ENCODE peak calls at places on chromosomes 2 and 18, in seven cellular contexts. G is PC-9; V is stimulated activated CD4-positive, alpha-beta T cell treated with anti-CD3 and anti-CD28 coated beads, Interleukin-1b, Interleukin-23, amount 100 ng/mL, for 1 hour; J is omental fat pad; P is fibroblast of the conjunctiva; S is mammary epithelial cell; I is posterior cingulate gyrus. W is an unnamed sample.

GRCh38 chr2:222074674-222075073 is 224.1 kb downstream of the PAX3 start:
- DNase-seq in S (no peak), J (no peak), G (no peak), I (no peak), V (no peak), P (no peak), W (no peak)

GRCh38 chr2:109410021-109410815 is 203.5 kb downstream of the SEPTIN10 start:
- DNase-seq in V (no peak), I (no peak), J (no peak), P (peak), S (no peak), G (no peak), W (no peak)

GRCh38 chr2:102050854-102051391 is 59.2 kb downstream of the IL1R2 start:
- DNase-seq in S (no peak), P (peak), I (peak), V (no peak), J (no peak), G (no peak), W (no peak)

GRCh38 chr2:157725856-157726255 is 97.2 kb upstream of the ACVR1C start:
- DNase-seq in P (no peak), S (no peak), V (no peak), J (no peak), I (no peak), G (no peak), W (no peak)

GRCh38 chr18:61394983-61395382 is 61.8 kb downstream of the CDH20 start:
- DNase-seq in I (no peak), S (no peak), V (no peak), G (no peak), J (no peak), P (no peak), W (no peak)

GRCh38 chr18:48006415-48007175 is 76.1 kb upstream of the SMAD2 start:
- DNase-seq in G (no peak), V (no peak), J (no peak), I (no peak), S (no peak), P (no peak), W (no peak)

GRCh38 chr2:11985817-11986566 is 239.6 kb downstream of the LPIN1 start:
- DNase-seq in S (no peak), P (no peak), G (no peak), I (no peak), V (no peak), J (no peak), W (no peak)

GRCh38 chr2:45722477-45722876 is 71.0 kb downstream of the PRKCE start:
- DNase-seq in G (no peak), S (no peak), V (no peak), P (no peak), J (no peak), I (no peak), W (no peak)

GRCh38 chr2:203636896-203637818 is 69.3 kb upstream of the CD28 start:
- DNase-seq in S (peak), I (no peak), P (no peak), J (no peak), V (no peak), G (no peak), W (no peak)

GRCh38 chr2:1209246-1209645 is 204.0 kb upstream of the TPO start:
- DNase-seq in I (no peak), J (no peak), G (no peak), P (no peak), S (no peak), V (no peak), W (no peak)

GRCh38 chr2:121086450-121086849 is 198.6 kb downstream of the TFCP2L1 start:
- DNase-seq in I (no peak), S (no peak), P (no peak), J (no peak), G (no peak), V (no peak), W (no peak)

GRCh38 chr2:70961648-70961994 is 16.8 kb upstream of the ANKRD53 start:
- DNase-seq in S (no peak), V (no peak), I (no peak), G (no peak), J (no peak), P (no peak), W (no peak)

GRCh38 chr18:27839141-27839540 is 337.8 kb downstream of the CDH2 start:
- DNase-seq in P (no peak), V (no peak), G (no peak), S (peak), I (no peak), J (no peak), W (no peak)

GRCh38 chr2:232042911-232043564 is 81.5 kb downstream of the DIS3L2 start:
- DNase-seq in J (no peak), P (no peak), S (peak), V (no peak), I (no peak), G (no peak), W (no peak)

GRCh38 chr2:151853070-151853758 is 25.0 kb upstream of the ARL5A start:
- DNase-seq in G (no peak), J (no peak), P (no peak), I (no peak), S (no peak), V (no peak), W (no peak)

GRCh38 chr2:217793566-217794132 is 209.1 kb downstream of the TNS1 start:
- DNase-seq in S (no peak), I (no peak), J (no peak), P (no peak), V (no peak), G (no peak), W (no peak)

GRCh38 chr2:230868151-230868946 is 3.6 kb downstream of the ITM2C start:
- DNase-seq in J (no peak), P (no peak), V (no peak), I (no peak), S (no peak), G (no peak), W (no peak)

GRCh38 chr2:12718662-12719399 is 2.1 kb downstream of the TRIB2 start:
- DNase-seq in I (no peak), G (no peak), V (no peak), J (no peak), S (peak), P (no peak), W (no peak)

GRCh38 chr2:140567734-140568133 is 1563.1 kb downstream of the LRP1B start:
- DNase-seq in V (no peak), P (no peak), S (peak), G (no peak), I (no peak), J (no peak), W (no peak)

GRCh38 chr2:239171643-239172042 is 229.2 kb downstream of the HDAC4 start:
- DNase-seq in G (no peak), J (no peak), P (no peak), V (no peak), I (no peak), S (no peak), W (no peak)

W was measured in keratinocyte.